ENCODE peak calls at places on chromosomes 3 and 15, in seven cellular contexts. W is HFF-Myc, A is brain microvascular endothelial cell, N is SJSA1, C is uterus, G is skeletal muscle cell, E is lower leg skin. O is an unnamed sample.

GRCh38 chr15:31079519-31079918 is 22.0 kb downstream of the TRPM1 start:
- DNase-seq in G (no peak), A (peak), N (no peak), W (no peak), C (no peak), E (no peak), O (peak)

GRCh38 chr3:153462550-153462949 is 300.5 kb downstream of the RAP2B start:
- DNase-seq in E (no peak), W (no peak), A (no peak), N (no peak), C (no peak), G (no peak), O (no peak)

GRCh38 chr3:63753567-63753966 is 65.5 kb upstream of the C3orf49 start:
- DNase-seq in E (no peak), G (no peak), A (peak), C (no peak), N (peak), W (no peak), O (no peak)

GRCh38 chr15:66472176-66472999 is 25.2 kb downstream of the SNAPC5 start:
- DNase-seq in C (no peak), A (no peak), G (no peak), E (no peak), N (peak), W (peak), O (peak)

GRCh38 chr3:124941729-124942128 is 7.2 kb upstream of the MUC13 start:
- DNase-seq in N (no peak), G (no peak), C (no peak), A (no peak), E (no peak), W (no peak), O (no peak)

GRCh38 chr3:117587416-117587815 is 877.8 kb downstream of the TUSC7 start:
- DNase-seq in C (no peak), E (no peak), A (no peak), G (no peak), W (no peak), N (no peak), O (no peak)

GRCh38 chr3:177443469-177443868 is 246.2 kb upstream of the TBL1XR1 start:
- DNase-seq in G (no peak), N (peak), E (no peak), A (peak), W (no peak), C (no peak), O (no peak)

GRCh38 chr3:42148086-42148842 is 57.1 kb downstream of the TRAK1 start:
- DNase-seq in C (no peak), E (no peak), A (no peak), G (no peak), W (no peak), N (no peak), O (no peak)

GRCh38 chr15:89395461-89395875 is 60.8 kb upstream of the POLG start:
- DNase-seq in N (no peak), E (no peak), G (no peak), W (no peak), A (no peak), C (no peak), O (peak)

GRCh38 chr3:52070724-52071621 is 14.6 kb upstream of the DUSP7 start:
- DNase-seq in N (no peak), A (no peak), E (no peak), C (peak), W (no peak), G (no peak), O (no peak)

GRCh38 chr15:80118956-80119355 is 33.8 kb upstream of the FAH start:
- DNase-seq in C (no peak), G (no peak), A (no peak), W (no peak), N (no peak), E (no peak), O (no peak)

GRCh38 chr15:85318048-85318731 is 62.2 kb upstream of the AKAP13 start:
- DNase-seq in E (peak), C (no peak), G (peak), A (peak), N (peak), W (peak), O (no peak)

GRCh38 chr15:71203573-71204444 is 88.5 kb downstream of the THSD4 start:
- DNase-seq in G (no peak), W (no peak), E (no peak), N (no peak), C (no peak), A (peak), O (peak)

GRCh38 chr3:69767571-69767970 is 28.3 kb downstream of the MITF start:
- DNase-seq in C (peak), G (no peak), W (no peak), A (no peak), E (no peak), N (no peak), O (no peak)

GRCh38 chr3:69768436-69768835 is 29.2 kb downstream of the MITF start:
- DNase-seq in C (no peak), W (no peak), G (no peak), N (no peak), A (no peak), E (no peak), O (no peak)

GRCh38 chr3:69770976-69771634 is 31.8 kb downstream of the MITF start:
- DNase-seq in W (peak), N (peak), A (no peak), E (no peak), G (no peak), C (no peak), O (no peak)

GRCh38 chr3:69772152-69772867 is 33.0 kb downstream of the MITF start:
- DNase-seq in E (no peak), W (no peak), G (no peak), A (no peak), N (no peak), C (no peak), O (no peak)

DNA sequence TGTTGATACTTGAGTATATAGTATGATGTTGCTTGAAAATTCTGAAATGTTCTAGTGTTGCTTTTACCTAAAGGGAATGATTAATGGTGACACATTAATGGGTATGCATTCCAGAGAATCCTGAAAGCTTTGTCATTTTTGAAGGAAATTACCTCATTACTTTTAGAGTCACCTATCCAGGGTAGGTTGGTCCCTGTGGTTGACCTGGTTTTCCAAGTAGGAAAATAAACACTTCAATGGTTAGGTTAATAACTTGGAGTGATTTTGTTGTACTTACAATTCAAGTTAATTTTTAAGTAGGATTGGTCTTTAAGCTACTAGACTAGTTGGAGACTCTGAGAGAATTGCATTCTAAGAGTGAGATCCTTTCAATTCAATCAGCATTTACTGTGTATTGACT is 31.0 kb downstream of the MITF start:
- DNase-seq in W (no peak), C (no peak), A (no peak), N (peak), E (no peak), G (no peak), O (no peak)
- H3K4me3 ChIP-seq in W (no peak), C (no peak), A (no peak), N (no peak), E (no peak), G (no peak), O (no peak)

GRCh38 chr3:197466586-197467399 is 89.0 kb downstream of the BDH1 start:
- DNase-seq in C (no peak), A (peak), N (peak), W (peak), G (no peak), E (no peak), O (no peak)
- H3K4me3 ChIP-seq in C (no peak), A (no peak), N (no peak), W (peak), G (peak), E (no peak), O (no peak)

GRCh38 chr3:112304611-112305010 is 10.6 kb upstream of the SLC9C1 start:
- DNase-seq in C (no peak), A (no peak), N (no peak), W (no peak), G (no peak), E (no peak), O (peak)

GRCh38 chr3:112298781-112299180 is 4.8 kb upstream of the SLC9C1 start:
- DNase-seq in W (no peak), C (no peak), E (no peak), N (no peak), A (no peak), G (no peak), O (no peak)

GRCh38 chr3:112303811-112304325 is 9.9 kb upstream of the SLC9C1 start:
- DNase-seq in A (peak), W (no peak), N (no peak), C (peak), E (no peak), G (no peak), O (peak)

GRCh38 chr3:112302881-112303761 is 9.1 kb upstream of the SLC9C1 start:
- DNase-seq in W (no peak), N (no peak), C (no peak), E (no peak), A (no peak), G (no peak), O (peak)

GRCh38 chr3:112302061-112302830 is 8.2 kb upstream of the SLC9C1 start:
- DNase-seq in A (peak), W (no peak), E (no peak), C (no peak), N (no peak), G (no peak), O (peak)
- H3K4me3 ChIP-seq in A (peak), W (no peak), E (no peak), C (no peak), N (no peak), G (no peak), O (peak)

GRCh38 chr3:57946970-57947381 is 61.2 kb upstream of the FLNB start:
- DNase-seq in W (no peak), E (no peak), N (no peak), G (no peak), A (no peak), C (no peak), O (peak)

GRCh38 chr3:57949344-57949743 is 58.9 kb upstream of the FLNB start:
- DNase-seq in A (no peak), W (no peak), G (no peak), C (no peak), N (no peak), E (no peak), O (no peak)

GRCh38 chr3:57948080-57948671 is 60.0 kb upstream of the FLNB start:
- DNase-seq in N (no peak), W (no peak), C (no peak), G (no peak), A (no peak), E (no peak), O (peak)

GRCh38 chr3:57949779-57950618 is 58.2 kb upstream of the FLNB start:
- DNase-seq in N (no peak), G (no peak), W (no peak), E (no peak), A (no peak), C (peak), O (no peak)

DNA sequence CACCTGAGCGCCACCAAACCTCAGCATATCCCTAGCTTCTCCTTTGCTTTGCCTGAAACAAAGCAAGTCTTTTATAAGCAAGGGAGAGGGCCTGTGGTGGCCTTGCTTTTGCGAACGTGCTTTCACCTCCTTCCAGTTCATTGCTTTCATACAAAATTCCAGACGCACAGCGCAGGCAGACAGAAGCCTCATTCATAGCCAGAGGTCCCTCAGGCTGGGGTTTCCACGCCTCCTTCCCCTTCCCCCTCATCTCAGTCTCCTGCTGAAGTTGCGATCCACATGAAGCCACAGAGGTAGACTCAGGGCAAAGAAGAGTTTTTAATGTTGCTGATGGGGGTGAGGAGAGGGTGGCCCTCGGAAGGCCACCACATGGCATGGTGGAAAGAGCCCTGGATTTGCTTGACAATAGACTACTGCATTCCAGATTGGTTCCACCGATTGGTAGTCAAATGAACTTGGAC is 59.4 kb upstream of the FLNB start:
- DNase-seq in G (no peak), C (no peak), E (no peak), A (no peak), W (no peak), N (peak), O (peak)
- H3K4me3 ChIP-seq in G (no peak), C (no peak), E (no peak), A (no peak), W (no peak), N (no peak), O (no peak)

DNA sequence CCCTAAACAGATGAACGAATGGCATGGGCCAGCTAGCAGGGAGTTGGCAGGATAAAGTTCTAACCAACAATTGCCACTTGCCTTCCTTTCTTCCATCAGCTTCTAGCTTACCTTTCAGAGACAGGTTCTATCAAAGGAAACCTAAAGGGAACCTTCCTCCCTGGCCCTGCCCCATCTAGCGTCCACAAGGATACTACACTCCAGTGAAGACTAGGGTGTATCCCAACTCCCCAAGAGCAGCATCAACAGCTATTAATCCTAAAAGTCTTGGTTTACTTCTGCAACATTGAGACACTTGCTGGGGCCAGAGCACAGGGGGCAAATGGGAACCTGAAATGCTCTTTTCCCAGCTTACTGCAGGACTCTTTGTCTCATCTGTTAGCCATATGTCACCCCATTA is 37.0 kb upstream of the TMC3 start:
- DNase-seq in C (no peak), E (no peak), G (no peak), A (no peak), W (no peak), N (no peak), O (peak)
- H3K4me3 ChIP-seq in C (no peak), E (no peak), G (no peak), A (no peak), W (no peak), N (no peak), O (no peak)

GRCh38 chr15:76150971-76151598 is 91.3 kb downstream of the TMEM266 start:
- DNase-seq in N (peak), E (peak), A (peak), G (peak), C (peak), W (no peak), O (peak)
- H3K4me3 ChIP-seq in N (no peak), E (no peak), A (no peak), G (no peak), C (no peak), W (no peak), O (no peak)

GRCh38 chr3:120597445-120598049 is 1.4 kb downstream of the NDUFB4 start:
- DNase-seq in G (no peak), E (no peak), W (no peak), A (no peak), N (no peak), C (no peak), O (no peak)
- H3K4me3 ChIP-seq in G (peak), E (no peak), W (peak), A (peak), N (no peak), C (peak), O (peak)